ENCODE peak calls at places on chromosomes 11 and 22, in six cellular contexts. J, C, X, F, R and L are unnamed samples.

GRCh38 chr11:8250981-8251620 is 12.6 kb downstream of the LMO1 start:
- DNase-seq in J (no peak), C (peak), X (peak), F (peak), R (peak), L (no peak)

GRCh38 chr22:21766933-21767462 is 31.4 kb upstream of the YPEL1 start:
- DNase-seq in J (no peak), C (peak), X (peak), F (no peak), R (no peak), L (peak)

GRCh38 chr22:46373838-46374662 is 38.5 kb downstream of the TRMU start:
- DNase-seq in J (no peak), C (peak), X (no peak), F (no peak), R (no peak), L (no peak)

GRCh38 chr11:35814720-35815305 is 129.0 kb upstream of the LDLRAD3 start:
- DNase-seq in J (no peak), C (no peak), X (no peak), F (no peak), R (no peak), L (no peak)

GRCh38 chr22:35835267-35835997 is 117.8 kb downstream of the APOL5 start:
- DNase-seq in J (peak), C (no peak), X (no peak), F (no peak), R (no peak), L (no peak)

GRCh38 chr11:102267602-102268001 is 49.7 kb upstream of the BIRC3 start:
- DNase-seq in J (no peak), C (no peak), X (no peak), F (no peak), R (no peak), L (peak)

GRCh38 chr11:57819272-57819979 is 57.8 kb downstream of the CTNND1 start:
- DNase-seq in J (no peak), C (no peak), X (no peak), F (no peak), R (no peak), L (no peak)

GRCh38 chr22:48241658-48242057 is 1479.2 kb downstream of the TBC1D22A start:
- DNase-seq in J (no peak), C (no peak), X (no peak), F (no peak), R (peak), L (no peak)

GRCh38 chr22:27839261-27839660 is 37.7 kb upstream of the MN1 start:
- DNase-seq in J (no peak), C (no peak), X (no peak), F (peak), R (no peak), L (no peak)

GRCh38 chr11:111762981-111763643 is 3.1 kb downstream of the PPP2R1B start:
- DNase-seq in J (no peak), C (no peak), X (no peak), F (no peak), R (no peak), L (no peak)

GRCh38 chr11:4891996-4892640 is 10.4 kb downstream of the OR51T1 start:
- DNase-seq in J (no peak), C (no peak), X (no peak), F (no peak), R (no peak), L (no peak)

GRCh38 chr22:33112606-33113005 is 54.4 kb upstream of the SYN3 start:
- DNase-seq in J (no peak), C (no peak), X (no peak), F (no peak), R (no peak), L (no peak)

GRCh38 chr11:117657801-117658200 is 139.2 kb downstream of the DSCAML1 start:
- DNase-seq in J (no peak), C (no peak), X (no peak), F (no peak), R (no peak), L (no peak)

GRCh38 chr11:117840881-117841581 is 16.5 kb upstream of the FXYD2 start:
- DNase-seq in J (no peak), C (peak), X (no peak), F (peak), R (peak), L (no peak)

GRCh38 chr11:79925570-79925969 is 484.7 kb upstream of the TENM4 start:
- DNase-seq in J (no peak), C (no peak), X (no peak), F (no peak), R (no peak), L (no peak)

GRCh38 chr11:75350743-75351540 is 519 bp downstream of the ARRB1 start:
- DNase-seq in J (no peak), C (peak), X (peak), F (peak), R (peak), L (peak)

GRCh38 chr11:132111781-132112380 is 741.5 kb downstream of the NTM start:
- DNase-seq in J (no peak), C (no peak), X (no peak), F (no peak), R (no peak), L (no peak)

GRCh38 chr11:20873054-20873453 is 203.7 kb downstream of the NELL1 start:
- DNase-seq in J (no peak), C (no peak), X (peak), F (no peak), R (no peak), L (no peak)

GRCh38 chr11:13384837-13385417 is 78.1 kb downstream of the BTBD10 start:
- DNase-seq in J (peak), C (peak), X (peak), F (no peak), R (no peak), L (peak)

GRCh38 chr11:2379471-2380174 is 2.5 kb downstream of the CD81 start:
- DNase-seq in J (no peak), C (no peak), X (no peak), F (no peak), R (peak), L (peak)

GRCh38 chr11:2376751-2377451 is at the start of gene CD81:
- DNase-seq in J (no peak), C (no peak), X (no peak), F (no peak), R (peak), L (peak)

GRCh38 chr11:2378527-2379210 is 1.6 kb downstream of the CD81 start:
- DNase-seq in J (no peak), C (no peak), X (peak), F (peak), R (peak), L (no peak)

GRCh38 chr11:2375964-2376551 is 1.1 kb upstream of the CD81 start:
- DNase-seq in J (no peak), C (no peak), X (peak), F (no peak), R (peak), L (peak)

GRCh38 chr11:2377511-2378443 is 667 bp downstream of the CD81 start:
- DNase-seq in J (no peak), C (peak), X (peak), F (peak), R (peak), L (peak)
- TF ChIP-seq POLR2A in J (no peak), C (no peak), X (no peak), F (no peak), R (peak), L (no peak)

GRCh38 chr22:38398609-38399401 is 56.2 kb downstream of the KCNJ4 start:
- DNase-seq in J (no peak), C (peak), X (peak), F (peak), R (peak), L (peak)
- TF ChIP-seq POLR2A in J (no peak), C (peak), X (peak), F (peak), R (peak), L (peak)

GRCh38 chr11:125887373-125888324 is at the start of gene HYLS1:
- DNase-seq in J (peak), C (peak), X (peak), F (peak), R (peak), L (peak)
- TF ChIP-seq POLR2A in J (peak), C (peak), X (peak), F (peak), R (peak), L (peak)

DNA sequence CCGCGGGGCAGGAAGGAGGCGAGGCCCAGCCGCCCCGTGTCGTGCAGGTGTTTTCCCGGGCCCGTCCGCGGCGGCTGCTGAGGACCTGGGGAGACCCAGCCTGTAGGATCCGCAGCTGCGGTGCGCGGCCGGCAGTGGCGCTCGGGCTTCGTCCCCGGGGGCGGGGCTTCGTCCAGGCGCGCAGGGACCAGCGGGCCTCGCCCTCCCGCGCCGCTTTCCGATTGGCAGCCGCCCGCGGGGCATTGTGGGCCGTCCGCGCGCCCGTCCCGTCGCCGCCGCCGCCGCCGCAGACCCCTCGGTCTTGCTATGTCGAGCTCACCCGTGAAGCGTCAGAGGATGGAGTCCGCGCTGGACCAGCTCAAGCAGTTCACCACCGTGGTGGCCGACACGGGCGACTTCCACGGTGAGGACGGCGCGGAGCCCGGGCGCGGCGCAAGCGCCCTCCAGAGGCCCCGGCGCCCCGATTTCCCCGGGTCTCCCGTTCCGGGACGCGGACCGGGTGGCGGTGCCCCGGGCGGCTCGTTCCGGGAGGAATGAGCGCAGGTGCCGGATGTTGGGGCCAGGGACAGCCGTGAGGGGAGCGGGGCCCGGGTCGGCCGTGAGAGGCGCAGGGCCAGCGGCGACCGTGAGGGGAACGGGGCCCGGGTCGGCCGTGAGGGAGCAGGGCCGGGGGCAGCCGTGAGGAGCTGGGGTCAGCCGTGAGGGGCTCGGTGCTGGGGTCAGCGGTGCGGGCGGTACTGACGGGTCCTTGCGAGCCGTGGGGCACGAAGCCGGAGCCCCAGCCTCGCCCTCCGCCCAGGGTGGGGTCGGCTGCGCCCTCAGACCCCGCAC is at the start of gene TALDO1:
- DNase-seq in J (peak), C (peak), X (peak), F (peak), R (peak), L (peak)
- TF ChIP-seq POLR2A in J (peak), C (peak), X (peak), F (peak), R (peak), L (peak)

DNA sequence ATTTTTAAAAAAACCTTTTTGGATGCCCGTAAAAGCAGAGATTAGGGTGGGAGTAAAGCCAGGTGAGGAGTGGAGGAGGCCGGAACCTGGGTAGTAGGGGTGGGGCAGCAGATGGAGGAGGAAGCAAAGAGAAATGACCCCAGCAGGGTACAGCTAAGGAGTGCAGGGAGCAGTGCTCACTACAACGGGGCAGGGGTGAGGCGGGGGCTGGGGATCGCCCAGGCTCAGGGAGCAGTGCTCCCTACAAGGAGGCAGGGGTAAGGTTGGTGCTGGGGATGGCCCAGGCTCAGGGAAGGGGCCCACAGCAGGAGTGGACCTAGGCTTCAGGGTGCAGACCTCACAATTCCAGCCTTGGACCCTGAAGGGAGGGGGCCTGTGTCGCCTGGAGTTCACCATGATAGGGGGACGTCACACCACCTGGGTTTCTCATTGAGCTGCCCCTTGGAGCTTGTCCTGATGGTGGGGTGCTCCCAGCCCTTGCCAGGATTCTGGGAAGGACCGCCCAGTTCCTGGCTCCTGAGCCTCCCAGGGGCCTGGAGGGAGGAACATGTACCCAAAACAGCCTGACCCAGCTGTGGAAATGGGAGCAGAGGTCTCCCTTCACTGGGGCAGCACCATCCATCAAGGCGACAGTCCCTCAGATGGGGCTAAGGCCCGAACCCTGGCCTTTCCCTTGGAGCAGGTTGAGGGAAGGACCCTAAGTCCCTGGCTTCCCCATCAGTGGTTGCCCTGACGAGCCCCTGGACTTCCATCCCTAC is 2.9 kb upstream of the PNPLA2 start:
- DNase-seq in J (no peak), C (no peak), X (no peak), F (no peak), R (no peak), L (no peak)
- TF ChIP-seq POLR2A in J (no peak), C (no peak), X (no peak), F (no peak), R (no peak), L (no peak)

DNA sequence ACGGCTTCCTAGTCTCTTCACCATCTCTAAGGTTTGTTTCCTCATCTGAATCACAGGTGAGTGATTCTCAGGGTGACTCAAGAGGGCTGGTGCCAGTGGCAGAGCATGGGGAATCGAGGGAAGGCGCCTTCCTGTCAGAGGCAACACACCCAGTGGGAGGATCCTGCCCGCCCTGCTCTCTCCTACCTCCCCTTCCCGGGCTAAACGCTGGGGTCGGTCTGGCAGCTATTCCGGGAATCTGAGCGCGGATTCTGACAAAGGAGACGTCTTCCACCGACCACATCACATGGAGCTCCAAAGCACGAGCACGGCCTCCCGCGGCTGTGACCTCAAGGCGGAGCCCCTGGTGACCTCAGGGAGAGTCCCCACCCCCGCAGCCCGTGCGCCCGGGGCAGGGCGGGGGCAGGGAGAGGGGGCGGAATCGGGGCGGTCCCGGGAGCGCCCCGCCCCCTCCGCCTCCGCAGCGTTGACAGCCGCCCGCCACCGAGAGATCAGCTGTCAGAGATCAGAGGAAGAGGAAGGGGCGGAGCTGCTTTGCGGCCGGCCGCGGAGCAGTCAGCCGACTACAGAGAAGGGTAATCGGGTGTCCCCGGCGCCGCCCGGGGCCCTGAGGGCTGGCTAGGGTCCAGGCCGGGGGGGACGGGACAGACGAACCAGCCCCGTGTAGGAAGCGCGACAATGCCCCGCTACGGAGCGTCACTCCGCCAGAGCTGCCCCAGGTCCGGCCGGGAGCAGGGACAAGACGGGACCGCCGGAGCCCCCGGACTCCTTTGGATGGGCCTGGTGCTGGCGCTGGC is at the start of gene SMPD1:
- DNase-seq in J (peak), C (peak), X (peak), F (peak), R (peak), L (peak)
- TF ChIP-seq POLR2A in J (no peak), C (peak), X (peak), F (peak), R (peak), L (peak)

GRCh38 chr11:837189-837989 is 4.6 kb downstream of the CD151 start:
- DNase-seq in J (no peak), C (no peak), X (no peak), F (no peak), R (no peak), L (no peak)
- TF ChIP-seq POLR2A in J (no peak), C (no peak), X (no peak), F (no peak), R (no peak), L (peak)